ENCODE peak calls at places on chromosomes 4 and X, in nine cellular contexts. F, L, M, Q, S, K, P, V and U are unnamed samples.

GRCh38 chr4:40622913-40623312 is 6.8 kb downstream of the RBM47 start:
- DNase-seq in F (no peak), L (no peak), M (no peak), Q (no peak), S (no peak), K (no peak), P (peak; percentile 81), V (peak; percentile 64), U (no peak)

GRCh38 chr4:103754844-103755243 is 35.1 kb upstream of the TACR3 start:
- DNase-seq in F (no peak), L (no peak), M (no peak), Q (no peak), S (no peak), K (peak; percentile 77), P (no peak), V (peak; percentile 36), U (peak; percentile 2)

GRCh38 chr4:38078590-38079381 is 118.6 kb downstream of the PTTG2 start:
- DNase-seq in F (no peak), L (no peak), M (no peak), Q (no peak), S (no peak), K (peak; percentile 63), P (no peak), V (no peak), U (no peak)

GRCh38 chr4:123547167-123547817 is 150.7 kb downstream of the SPRY1 start:
- DNase-seq in F (no peak), L (no peak), M (no peak), Q (no peak), S (no peak), K (peak; percentile 78), P (no peak), V (peak; percentile 89), U (no peak)

GRCh38 chr4:51843309-51844156 is 580 bp downstream of the DCUN1D4 start:
- DNase-seq in F (peak; percentile 51), L (peak; percentile 15), M (peak; percentile 92), Q (peak; percentile 81), S (no peak), K (peak; percentile 73), P (no peak), V (peak; percentile 68), U (peak; percentile 85)

GRCh38 chrX:11287505-11287904 is 5.7 kb upstream of the AMELX start:
- DNase-seq in F (no peak), L (no peak), M (no peak), Q (no peak), S (no peak), K (no peak), P (no peak), V (no peak), U (no peak)

GRCh38 chrX:47242321-47242720 is 9.5 kb downstream of the USP11 start:
- DNase-seq in F (no peak), L (no peak), M (no peak), Q (no peak), S (no peak), K (no peak), P (no peak), V (no peak), U (no peak)

GRCh38 chr4:96383349-96383748 is 543.5 kb downstream of the PDHA2 start:
- DNase-seq in F (no peak), L (no peak), M (no peak), Q (no peak), S (no peak), K (no peak), P (no peak), V (no peak), U (no peak)

GRCh38 chrX:49919617-49920016 is 2.8 kb upstream of the CLCN5 start:
- DNase-seq in F (no peak), L (no peak), M (no peak), Q (peak; percentile 27), S (no peak), K (peak; percentile 22), P (no peak), V (peak; percentile 55), U (peak; percentile 58)

DNA sequence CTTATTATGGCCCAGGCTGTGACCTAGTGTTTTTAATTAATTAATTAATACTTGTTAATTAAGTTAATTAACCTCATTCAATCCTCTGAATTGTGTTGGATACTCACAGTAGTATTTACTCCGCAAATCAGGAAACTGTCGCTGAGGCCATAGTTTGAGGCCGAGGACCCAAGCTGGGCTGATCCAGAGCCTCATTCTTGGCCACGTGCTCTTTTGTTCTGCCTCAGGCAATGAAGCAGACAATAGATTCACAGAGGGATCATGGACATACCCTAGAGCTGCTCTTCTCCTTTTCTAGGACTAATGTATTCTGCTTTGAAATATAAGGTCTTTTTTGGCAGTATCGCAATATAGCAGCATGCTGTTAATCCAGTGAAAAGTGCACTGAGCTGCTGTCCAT is 24.0 kb upstream of the SNCA start:
- DNase-seq in F (no peak), L (no peak), M (no peak), Q (no peak), S (no peak), K (no peak), P (no peak), V (no peak), U (no peak)
- TF ChIP-seq POLR2A in F (no peak), L (no peak), M (no peak), Q (no peak), S (no peak), K (no peak), P (no peak), V (no peak), U (no peak)

GRCh38 chr4:1245481-1246051 is 3.4 kb downstream of the CTBP1 start:
- DNase-seq in F (no peak), L (no peak), M (peak; percentile 79), Q (no peak), S (no peak), K (peak; percentile 6), P (no peak), V (no peak), U (no peak)
- TF ChIP-seq POLR2A in F (no peak), L (no peak), M (no peak), Q (no peak), S (no peak), K (no peak), P (no peak), V (no peak), U (no peak)

GRCh38 chr4:172155838-172156345 is 342.7 kb downstream of the GALNTL6 start:
- DNase-seq in F (no peak), L (no peak), M (no peak), Q (no peak), S (no peak), K (no peak), P (no peak), V (no peak), U (no peak)
- TF ChIP-seq POLR2A in F (no peak), L (no peak), M (no peak), Q (no peak), S (no peak), K (no peak), P (no peak), V (no peak), U (no peak)

GRCh38 chrX:154370882-154371770 is 3.3 kb downstream of the FLNA start:
- DNase-seq in F (peak; percentile 67), L (peak; percentile 76), M (peak; percentile 97), Q (peak; percentile 94), S (peak; percentile 76), K (peak; percentile 91), P (peak; percentile 53), V (peak; percentile 91), U (peak; percentile 85)

GRCh38 chrX:154368630-154369452 is 5.6 kb downstream of the FLNA start:
- DNase-seq in F (peak; percentile 51), L (peak; percentile 78), M (peak; percentile 95), Q (peak; percentile 74), S (peak; percentile 62), K (peak; percentile 75), P (peak; percentile 60), V (peak; percentile 61), U (peak; percentile 90)

GRCh38 chrX:154367474-154368308 is 6.7 kb downstream of the FLNA start:
- DNase-seq in F (no peak), L (no peak), M (no peak), Q (no peak), S (no peak), K (no peak), P (no peak), V (no peak), U (no peak)

GRCh38 chrX:154370300-154370881 is 4.0 kb downstream of the FLNA start:
- DNase-seq in F (no peak), L (no peak), M (peak; percentile 87), Q (no peak), S (no peak), K (no peak), P (no peak), V (no peak), U (peak; percentile 53)

DNA sequence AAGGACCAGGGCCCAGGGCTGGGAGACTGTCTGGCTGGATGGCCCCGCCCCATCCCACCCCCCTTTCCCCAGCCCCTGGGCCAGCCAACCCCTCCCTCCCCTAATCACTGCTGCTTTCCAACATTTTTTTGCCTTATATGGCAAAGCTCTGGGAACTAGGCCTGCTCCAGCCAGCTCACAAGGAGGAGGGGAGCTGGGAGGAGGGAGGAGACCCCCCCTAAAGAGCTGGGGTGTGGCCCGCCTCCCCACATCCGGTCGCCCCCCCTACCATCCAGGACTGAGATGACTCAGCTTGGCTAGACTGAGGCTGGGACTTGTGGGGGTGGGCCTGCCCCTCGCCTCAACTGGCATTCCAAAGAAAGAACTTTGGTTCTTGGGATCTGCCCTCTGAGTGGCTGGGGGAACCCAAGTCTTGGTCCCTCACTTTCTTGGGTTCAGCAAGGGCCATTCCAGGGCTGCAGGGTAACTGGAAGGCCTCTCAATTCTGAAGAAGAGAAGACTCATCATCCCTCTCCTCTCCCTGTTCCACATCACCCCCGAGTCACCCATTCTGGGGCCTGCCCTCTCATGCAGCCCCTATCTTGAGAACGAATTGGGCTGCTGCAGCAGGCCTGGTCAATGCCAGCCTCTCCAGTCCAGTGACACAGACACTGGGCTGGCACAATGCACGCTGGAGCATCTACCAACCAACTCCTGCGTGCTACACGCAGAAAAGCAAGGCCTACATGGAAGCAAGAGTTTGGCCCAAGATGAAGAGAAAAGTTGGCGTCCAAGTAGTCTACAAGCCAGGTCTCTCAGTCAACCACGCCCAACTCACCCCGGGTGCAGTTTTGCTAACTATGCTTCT is 4.8 kb downstream of the FLNA start:
- DNase-seq in F (peak; percentile 19), L (peak; percentile 78), M (peak; percentile 89), Q (peak; percentile 88), S (peak; percentile 63), K (peak; percentile 64), P (peak; percentile 25), V (no peak), U (peak; percentile 22)
- TF ChIP-seq POLR2A in F (peak; percentile 46), L (peak; percentile 36), M (no peak), Q (no peak), S (no peak), K (no peak), P (peak; percentile 11), V (no peak), U (no peak)